ENCODE peak calls at places on chromosomes 5 and 9, in four cellular contexts. One of them, this sample, is unnamed.

GRCh38 chr5:73448451-73449136 is at the start of gene FOXD1:
- DNase-seq in A549: peak
- DNase-seq in EL: peak
- DNase-seq in neuronal stem cell: no peak
- DNase-seq in this sample: peak

GRCh38 chr5:16736158-16736994 is 119.6 kb upstream of the RETREG1 start:
- DNase-seq in A549: no peak
- DNase-seq in EL: peak
- DNase-seq in neuronal stem cell: no peak
- DNase-seq in this sample: peak

GRCh38 chr5:111948517-111948916 is 191.5 kb upstream of the NREP start:
- DNase-seq in A549: no peak
- DNase-seq in EL: peak
- DNase-seq in neuronal stem cell: no peak
- DNase-seq in this sample: no peak

GRCh38 chr9:71858812-71859211 is 52.2 kb downstream of the ABHD17B start:
- DNase-seq in A549: no peak
- DNase-seq in EL: peak
- DNase-seq in neuronal stem cell: no peak
- DNase-seq in this sample: no peak

GRCh38 chr5:135246923-135247795 is 151.9 kb downstream of the MACROH2A1 start:
- DNase-seq in A549: peak
- DNase-seq in EL: peak
- DNase-seq in neuronal stem cell: no peak
- DNase-seq in this sample: no peak

GRCh38 chr9:6354072-6354686 is 26.0 kb downstream of the TPD52L3 start:
- DNase-seq in A549: peak
- DNase-seq in EL: peak
- DNase-seq in neuronal stem cell: peak
- DNase-seq in this sample: peak

GRCh38 chr9:3879731-3880493 is 354.1 kb upstream of the RFX3 start:
- DNase-seq in A549: no peak
- DNase-seq in EL: no peak
- DNase-seq in neuronal stem cell: no peak
- DNase-seq in this sample: no peak

GRCh38 chr5:56314536-56314935 is 81.4 kb upstream of the ANKRD55 start:
- DNase-seq in A549: peak
- DNase-seq in EL: peak
- DNase-seq in neuronal stem cell: no peak
- DNase-seq in this sample: peak

GRCh38 chr9:122642226-122642625 is 15.2 kb downstream of the OR1B1 start:
- DNase-seq in A549: no peak
- DNase-seq in EL: peak
- DNase-seq in neuronal stem cell: no peak
- DNase-seq in this sample: no peak

GRCh38 chr9:128685636-128686489 is 3.2 kb upstream of the SET start:
- DNase-seq in A549: no peak
- DNase-seq in EL: no peak
- DNase-seq in neuronal stem cell: no peak
- DNase-seq in this sample: no peak

GRCh38 chr5:126961702-126962101 is 68.7 kb downstream of the MARCHF3 start:
- DNase-seq in A549: no peak
- DNase-seq in EL: peak
- DNase-seq in neuronal stem cell: no peak
- DNase-seq in this sample: no peak

GRCh38 chr5:53262348-53262970 is 152.9 kb upstream of the MOCS2 start:
- DNase-seq in A549: peak
- DNase-seq in EL: peak
- DNase-seq in neuronal stem cell: no peak
- DNase-seq in this sample: peak

GRCh38 chr5:172901788-172902496 is 57.3 kb upstream of the RPL26L1 start:
- DNase-seq in A549: peak
- DNase-seq in EL: peak
- DNase-seq in neuronal stem cell: no peak
- DNase-seq in this sample: no peak

GRCh38 chr9:111762546-111762945 is 32.2 kb downstream of the SHOC1 start:
- DNase-seq in A549: no peak
- DNase-seq in EL: no peak
- DNase-seq in neuronal stem cell: no peak
- DNase-seq in this sample: no peak

GRCh38 chr5:146137967-146138403 is 32.6 kb upstream of the PLAC8L1 start:
- DNase-seq in A549: peak
- DNase-seq in EL: no peak
- DNase-seq in neuronal stem cell: no peak
- DNase-seq in this sample: peak

GRCh38 chr9:72477862-72478564 is 43.4 kb upstream of the TMC1 start:
- DNase-seq in A549: peak
- DNase-seq in EL: peak
- DNase-seq in neuronal stem cell: no peak
- DNase-seq in this sample: peak

GRCh38 chr5:123951204-123951977 is 439.4 kb downstream of the CSNK1G3 start:
- DNase-seq in A549: peak
- DNase-seq in EL: peak
- DNase-seq in neuronal stem cell: no peak
- DNase-seq in this sample: no peak

GRCh38 chr5:14145356-14146334 is 2.5 kb downstream of the TRIO start:
- DNase-seq in A549: no peak
- DNase-seq in EL: no peak
- DNase-seq in neuronal stem cell: no peak
- DNase-seq in this sample: no peak

GRCh38 chr9:130354806-130355205 is 89.2 kb downstream of the HMCN2 start:
- DNase-seq in A549: no peak
- DNase-seq in EL: no peak
- DNase-seq in neuronal stem cell: no peak
- DNase-seq in this sample: no peak

GRCh38 chr5:101505891-101506570 is 602.9 kb upstream of the ST8SIA4 start:
- DNase-seq in A549: no peak
- DNase-seq in EL: no peak
- DNase-seq in neuronal stem cell: no peak
- DNase-seq in this sample: no peak

GRCh38 chr5:60633336-60633735 is 66.6 kb downstream of the DEPDC1B start:
- DNase-seq in A549: no peak
- DNase-seq in EL: peak
- DNase-seq in neuronal stem cell: no peak
- DNase-seq in this sample: no peak

GRCh38 chr9:109861499-109861898 is 81.5 kb downstream of the PALM2AKAP2 start:
- DNase-seq in A549: no peak
- DNase-seq in EL: no peak
- DNase-seq in neuronal stem cell: no peak
- DNase-seq in this sample: no peak

GRCh38 chr5:175836741-175837729 is 34.3 kb upstream of the CPLX2 start:
- DNase-seq in A549: no peak
- DNase-seq in EL: no peak
- DNase-seq in neuronal stem cell: no peak
- DNase-seq in this sample: no peak

GRCh38 chr9:5352637-5353248 is 13.1 kb upstream of the RLN1 start:
- DNase-seq in A549: no peak
- DNase-seq in EL: no peak
- DNase-seq in neuronal stem cell: no peak
- DNase-seq in this sample: no peak

GRCh38 chr9:92728831-92729734 is 35.5 kb downstream of the BICD2 start:
- DNase-seq in A549: no peak
- DNase-seq in EL: peak
- DNase-seq in neuronal stem cell: no peak
- DNase-seq in this sample: peak

GRCh38 chr9:107946364-107947137 is 457.0 kb upstream of the KLF4 start:
- DNase-seq in A549: peak
- DNase-seq in EL: no peak
- DNase-seq in neuronal stem cell: no peak
- DNase-seq in this sample: no peak